ENCODE peak calls at places on chromosome 20, in five cellular contexts. I is H1, D is heart left ventricle, O is NB4, Z is adrenal gland. F is an unnamed sample.

GRCh38 chr20:2558581-2559301 is 22.4 kb downstream of the TMC2 start:
- DNase-seq in I (no peak), O (no peak), Z (no peak), D (no peak), F (no peak)

GRCh38 chr20:38671186-38671585 is 53.1 kb upstream of the SLC32A1 start:
- DNase-seq in O (no peak), D (no peak), I (no peak), Z (no peak), F (no peak)

GRCh38 chr20:41230136-41230535 is 87.4 kb downstream of the ZHX3 start:
- DNase-seq in I (no peak), O (no peak), D (no peak), Z (no peak), F (no peak)

GRCh38 chr20:5171790-5172164 is 45.0 kb downstream of the CDS2 start:
- DNase-seq in Z (no peak), I (no peak), O (no peak), D (no peak), F (no peak)

GRCh38 chr20:6269163-6269873 is 146.5 kb upstream of the FERMT1 start:
- DNase-seq in I (no peak), Z (no peak), O (peak; percentile 37), D (no peak), F (no peak)

GRCh38 chr20:33311989-33312388 is 29.0 kb downstream of the BPIFB1 start:
- DNase-seq in D (no peak), Z (no peak), I (no peak), O (no peak), F (no peak)

GRCh38 chr20:44780226-44780625 is 30.1 kb downstream of the RIMS4 start:
- DNase-seq in O (peak; percentile 64), Z (peak; percentile 31), D (peak; percentile 40), I (no peak), F (peak; percentile 58)

GRCh38 chr20:64091762-64092161 is 7.6 kb upstream of the LKAAEAR1 start:
- DNase-seq in O (no peak), D (no peak), Z (no peak), I (no peak), F (no peak)

GRCh38 chr20:45055056-45055455 is 45.9 kb downstream of the KCNS1 start:
- DNase-seq in D (no peak), I (no peak), Z (no peak), O (no peak), F (no peak)

GRCh38 chr20:237479-237878 is 10.4 kb downstream of the DEFB129 start:
- DNase-seq in Z (peak; percentile 24), I (no peak), O (peak; percentile 87), D (peak; percentile 28), F (no peak)

GRCh38 chr20:10447028-10447427 is 11.9 kb downstream of the SLX4IP start:
- DNase-seq in I (no peak), O (peak; percentile 94), Z (no peak), D (no peak), F (no peak)

GRCh38 chr20:44030394-44030793 is 115.7 kb downstream of the TOX2 start:
- DNase-seq in O (no peak), D (no peak), Z (no peak), I (no peak), F (no peak)

GRCh38 chr20:19317240-19318069 is 105.0 kb downstream of the SLC24A3 start:
- DNase-seq in I (no peak), Z (no peak), D (no peak), O (no peak), F (no peak)

GRCh38 chr20:39893013-39893685 is 795.9 kb downstream of the MAFB start:
- DNase-seq in Z (no peak), D (no peak), O (no peak), I (no peak), F (no peak)

GRCh38 chr20:38804682-38805501 is 605 bp upstream of the PPP1R16B start:
- DNase-seq in O (peak; percentile 93), D (peak; percentile 44), Z (peak; percentile 22), I (peak; percentile 70), F (no peak)

GRCh38 chr20:23092861-23093543 is 6.9 kb upstream of the CD93 start:
- DNase-seq in I (no peak), D (no peak), Z (no peak), O (no peak), F (no peak)

GRCh38 chr20:47392015-47392720 is 35.7 kb upstream of the ZMYND8 start:
- DNase-seq in I (no peak), D (no peak), O (peak; percentile 97), Z (peak; percentile 89), F (no peak)

GRCh38 chr20:23125159-23125558 is 39.0 kb upstream of the CD93 start:
- DNase-seq in Z (no peak), O (no peak), D (no peak), I (no peak), F (no peak)

GRCh38 chr20:8116067-8116811 is 15.8 kb upstream of the PLCB1 start:
- DNase-seq in D (no peak), I (no peak), O (no peak), Z (no peak), F (no peak)

GRCh38 chr20:2168946-2169345 is 67.3 kb downstream of the STK35 start:
- DNase-seq in D (no peak), O (no peak), Z (no peak), I (no peak), F (no peak)

DNA sequence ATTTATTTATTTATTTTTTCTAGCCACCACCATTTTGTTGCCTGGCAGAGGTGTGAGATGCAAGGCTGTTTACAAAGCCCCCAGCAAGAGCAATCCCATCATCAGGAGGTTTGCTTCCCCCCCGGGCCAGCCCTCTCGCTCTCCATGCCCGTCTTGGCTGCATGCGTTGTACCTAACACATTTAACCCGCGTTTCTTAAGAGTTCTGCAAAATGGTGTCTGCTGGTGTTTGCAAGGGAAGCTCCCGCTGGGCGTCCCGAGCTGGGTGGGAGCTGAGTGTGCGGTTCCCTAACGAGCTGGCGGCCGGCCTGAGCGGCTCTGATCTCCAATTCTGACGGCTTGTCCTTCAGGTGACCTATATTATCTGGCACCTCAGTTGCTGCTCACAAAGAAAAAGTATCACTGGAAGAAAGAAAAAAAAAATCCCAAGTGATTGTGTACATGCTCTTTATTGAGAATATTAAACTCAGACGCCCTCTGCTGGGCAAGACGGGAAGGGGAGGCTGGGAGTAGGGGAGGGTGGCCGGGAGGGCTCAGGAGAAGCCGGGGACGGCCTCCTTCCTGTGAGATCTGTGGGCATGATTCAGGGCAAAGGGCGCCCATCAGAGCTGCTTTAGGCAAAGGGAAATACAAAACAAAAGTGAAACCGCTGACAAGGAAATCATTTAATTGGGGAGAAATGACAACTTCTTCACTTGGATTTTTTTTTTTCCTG is 154.8 kb downstream of the BCAS1 start:
- DNase-seq in Z (peak; percentile 95), I (peak; percentile 59), O (peak; percentile 97), D (peak; percentile 94), F (peak; percentile 94)
- TF ChIP-seq POLR2A in Z (no peak), I (no peak), O (no peak), D (no peak), F (no peak)

GRCh38 chr20:62511300-62511914 is 35.6 kb upstream of the GATA5 start:
- DNase-seq in O (no peak), Z (no peak), D (no peak), I (no peak), F (no peak)
- TF ChIP-seq POLR2A in O (no peak), Z (no peak), D (no peak), I (no peak), F (no peak)

DNA sequence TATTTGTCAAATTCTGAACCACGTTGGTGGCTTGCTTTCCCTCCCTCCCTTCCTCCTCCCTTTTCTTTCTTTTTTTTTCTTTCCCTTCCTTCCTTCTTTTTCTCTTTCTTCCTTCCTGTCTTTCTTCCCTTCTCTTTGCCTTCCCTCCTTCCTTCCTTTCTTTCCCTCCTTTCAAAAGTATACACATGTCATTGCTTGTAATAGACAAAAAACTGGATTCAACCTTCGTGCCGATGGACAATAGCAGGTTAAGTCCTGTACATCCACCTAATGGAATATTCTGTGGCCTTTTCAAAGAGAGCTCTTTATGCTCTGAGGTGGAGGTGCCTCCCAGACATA is 72.2 kb downstream of the BANF2 start:
- DNase-seq in Z (no peak), I (no peak), O (no peak), D (no peak), F (no peak)
- TF ChIP-seq POLR2A in Z (no peak), I (no peak), O (no peak), D (no peak), F (no peak)

GRCh38 chr20:56414842-56415765 is 3.0 kb downstream of the CASS4 start:
- DNase-seq in D (peak; percentile 8), Z (no peak), I (no peak), O (no peak), F (no peak)
- TF ChIP-seq POLR2A in D (no peak), Z (no peak), I (no peak), O (no peak), F (no peak)

GRCh38 chr20:31675828-31676533 is 38.3 kb downstream of the COX4I2 start:
- DNase-seq in D (no peak), Z (peak; percentile 39), I (no peak), O (peak; percentile 83), F (no peak)
- TF ChIP-seq POLR2A in D (no peak), Z (no peak), I (no peak), O (no peak), F (peak; percentile 14)

GRCh38 chr20:57392130-57392445 is 892 bp downstream of the RBM38 start:
- DNase-seq in Z (no peak), D (peak; percentile 13), O (peak; percentile 64), I (no peak), F (peak; percentile 29)

GRCh38 chr20:57389695-57390603 is 1.2 kb upstream of the RBM38 start:
- DNase-seq in D (peak; percentile 40), O (peak; percentile 40), Z (no peak), I (no peak), F (peak; percentile 70)

GRCh38 chr20:57390604-57391438 is at the start of gene RBM38:
- DNase-seq in D (peak; percentile 80), O (peak; percentile 83), Z (no peak), I (no peak), F (peak; percentile 74)

GRCh38 chr20:57392512-57393271 is 1.5 kb downstream of the RBM38 start:
- DNase-seq in I (no peak), D (peak; percentile 75), Z (peak; percentile 46), O (peak; percentile 42), F (peak; percentile 34)

GRCh38 chr20:57391439-57392129 is 388 bp downstream of the RBM38 start:
- DNase-seq in O (peak; percentile 54), I (no peak), D (peak; percentile 34), Z (no peak), F (peak; percentile 70)
- TF ChIP-seq POLR2A in O (peak; percentile 2), I (no peak), D (no peak), Z (peak; percentile 24), F (no peak)

GRCh38 chr20:59005523-59006166 is 1.4 kb downstream of the CTSZ start:
- DNase-seq in I (no peak), O (no peak), D (no peak), Z (no peak), F (no peak)
- TF ChIP-seq POLR2A in I (no peak), O (no peak), D (no peak), Z (no peak), F (no peak)

GRCh38 chr20:49518576-49518975 is 36.1 kb upstream of the KCNB1 start:
- DNase-seq in I (no peak), Z (no peak), O (no peak), D (no peak), F (no peak)
- TF ChIP-seq POLR2A in I (no peak), Z (no peak), O (no peak), D (no peak), F (no peak)

GRCh38 chr20:31602779-31603441 is 2.2 kb upstream of the ID1 start:
- DNase-seq in Z (no peak), I (no peak), D (no peak), O (peak; percentile 90), F (no peak)
- TF ChIP-seq POLR2A in Z (no peak), I (no peak), D (no peak), O (no peak), F (no peak)